ENCODE peak calls at places on chromosomes 3 and 15, in four cellular contexts. O is K562, W is HepG2, Z is GM12878. A is an unnamed sample.

GRCh38 chr15:75202251-75203016 is 752 bp downstream of the C15orf39 start:
- DNase-seq in W (peak), Z (no peak), O (peak), A (peak)

GRCh38 chr3:32374788-32375595 is 16.7 kb upstream of the CMTM7 start:
- DNase-seq in Z (peak), O (peak), W (peak), A (peak)

GRCh38 chr3:56202997-56203396 is 265.3 kb downstream of the ERC2 start:
- DNase-seq in Z (no peak), W (no peak), O (no peak), A (no peak)

GRCh38 chr3:127629462-127630403 is 748 bp downstream of the PODXL2 start:
- DNase-seq in O (no peak), Z (no peak), W (no peak), A (peak)

GRCh38 chr15:70149667-70150404 is 52.1 kb upstream of the TLE3 start:
- DNase-seq in Z (no peak), W (no peak), O (peak), A (no peak)

GRCh38 chr15:99115300-99116215 is 10.7 kb downstream of the SYNM start:
- DNase-seq in W (no peak), Z (no peak), O (no peak), A (no peak)

GRCh38 chr3:52524752-52525661 is 8.7 kb downstream of the NT5DC2 start:
- DNase-seq in W (no peak), O (no peak), Z (no peak), A (no peak)

GRCh38 chr3:165640970-165641369 is 196.3 kb downstream of the BCHE start:
- DNase-seq in Z (no peak), W (no peak), O (no peak), A (no peak)

GRCh38 chr15:91214675-91215590 is 114.9 kb downstream of the SV2B start:
- DNase-seq in Z (no peak), W (no peak), O (no peak), A (no peak)
- TF ChIP-seq SP1 in Z (no peak), W (no peak), O (no peak), A (no peak)

GRCh38 chr3:15339001-15339400 is 6.6 kb upstream of the SH3BP5 start:
- DNase-seq in W (no peak), O (no peak), Z (no peak), A (no peak)

GRCh38 chr3:15342252-15342651 is 9.9 kb upstream of the SH3BP5 start:
- DNase-seq in W (no peak), Z (no peak), O (no peak), A (no peak)

GRCh38 chr3:15337963-15338362 is 5.6 kb upstream of the SH3BP5 start:
- DNase-seq in Z (no peak), O (no peak), W (no peak), A (no peak)

GRCh38 chr3:15341030-15341726 is 8.8 kb upstream of the SH3BP5 start:
- DNase-seq in O (no peak), W (no peak), Z (no peak), A (no peak)

DNA sequence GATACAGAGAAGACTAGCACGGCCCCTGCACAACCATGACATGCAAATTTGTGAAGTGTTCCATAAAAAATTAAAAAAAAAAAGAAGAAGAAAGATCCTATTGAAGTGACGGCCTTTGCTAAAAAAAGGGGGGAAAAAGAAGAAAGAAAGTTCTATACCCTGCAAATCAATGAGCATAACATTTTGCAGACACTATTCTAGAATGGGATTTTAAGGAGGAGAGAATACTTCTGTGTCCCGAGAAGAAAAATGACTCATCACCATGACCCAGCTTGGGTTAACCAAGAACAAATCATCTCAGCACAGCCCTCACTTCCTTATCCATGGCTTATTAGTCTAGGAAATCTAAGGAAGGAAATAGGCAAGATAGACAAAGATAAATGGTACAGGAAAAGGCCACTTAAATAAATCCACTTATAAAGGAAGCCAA is 7.4 kb upstream of the SH3BP5 start:
- DNase-seq in W (no peak), Z (no peak), O (peak), A (no peak)
- TF ChIP-seq FOXK2 in W (no peak), Z (no peak), O (peak), A (no peak)

GRCh38 chr15:84793431-84793830 is 23.7 kb upstream of the ALPK3 start:
- DNase-seq in Z (no peak), W (no peak), O (no peak), A (no peak)

GRCh38 chr15:84794148-84794547 is 23.0 kb upstream of the ALPK3 start:
- DNase-seq in Z (no peak), W (no peak), O (no peak), A (no peak)

GRCh38 chr15:84797212-84797611 is 19.9 kb upstream of the ALPK3 start:
- DNase-seq in W (no peak), Z (no peak), O (no peak), A (no peak)

GRCh38 chr15:84797801-84798200 is 19.4 kb upstream of the ALPK3 start:
- DNase-seq in Z (no peak), W (no peak), O (no peak), A (no peak)

GRCh38 chr15:84795186-84795585 is 22.0 kb upstream of the ALPK3 start:
- DNase-seq in W (no peak), O (no peak), Z (no peak), A (no peak)
- TF ChIP-seq TARDBP in W (no peak), O (no peak), Z (no peak), A (no peak)

GRCh38 chr3:106116733-106117489 is 248.1 kb upstream of the CBLB start:
- DNase-seq in Z (no peak), O (no peak), W (no peak), A (no peak)

GRCh38 chr3:106114848-106115247 is 246.0 kb upstream of the CBLB start:
- DNase-seq in O (no peak), W (no peak), Z (no peak), A (no peak)

GRCh38 chr3:106115557-106115956 is 246.7 kb upstream of the CBLB start:
- DNase-seq in W (no peak), Z (no peak), O (no peak), A (no peak)

GRCh38 chr3:106113747-106114146 is 244.9 kb upstream of the CBLB start:
- DNase-seq in O (no peak), Z (no peak), W (no peak), A (no peak)

GRCh38 chr3:106114220-106114619 is 245.4 kb upstream of the CBLB start:
- DNase-seq in O (no peak), W (no peak), Z (no peak), A (no peak)
- TF ChIP-seq SP1 in O (no peak), W (no peak), Z (no peak), A (no peak)

A was measured in HEK293T.